ENCODE peak calls at places on chromosome 9, in ten cellular contexts. F is NT2/D1; G is stimulated activated CD8-positive, alpha-beta memory T cell treated with anti-CD3 and anti-CD28 coated beads, Interleukin-2, amount 100 ng/mL, for 48 hours; H is pancreas; Y is CD8-positive, alpha-beta memory T cell; L is neural crest cell; B is activated T-cell treated with anti-CD3 and anti-CD28 coated beads for 1 hour; T is CD4-positive, alpha-beta T cell; R is ureter; Q is islet precursor cell. I is an unnamed sample.
A peak's percentile ranks its signal among the peaks of the same experiment; 100 is the strongest.

GRCh38 chr9:18238254-18238653 is 235.7 kb upstream of the ADAMTSL1 start:
- DNase-seq in Y (no peak), G (no peak), B (no peak), L (no peak), Q (no peak), F (no peak), H (no peak), R (no peak), T (no peak), I (no peak)

GRCh38 chr9:32877103-32877502 is 93.8 kb downstream of the TMEM215 start:
- DNase-seq in H (no peak), G (no peak), F (no peak), L (peak; percentile 29), B (no peak), Q (no peak), Y (no peak), R (no peak), T (no peak), I (no peak)

GRCh38 chr9:17065062-17065461 is 69.8 kb upstream of the CNTLN start:
- DNase-seq in R (no peak), B (no peak), T (no peak), G (no peak), Y (no peak), Q (no peak), H (no peak), L (no peak), F (no peak), I (no peak)

GRCh38 chr9:111715471-111715870 is 54.1 kb downstream of the GNG10 start:
- DNase-seq in F (no peak), B (no peak), Y (no peak), G (no peak), T (no peak), L (no peak), R (no peak), Q (no peak), H (no peak), I (no peak)

GRCh38 chr9:113011911-113012381 is at the start of gene ZNF883:
- DNase-seq in T (peak; percentile 22), R (peak; percentile 51), Y (no peak), Q (peak; percentile 82), B (peak; percentile 7), H (peak; percentile 59), G (peak; percentile 9), L (peak; percentile 33), F (peak; percentile 71), I (peak; percentile 34)

GRCh38 chr9:113475031-113475430 is 11.5 kb downstream of the RGS3 start:
- DNase-seq in H (no peak), L (no peak), R (peak; percentile 14), B (no peak), G (no peak), T (no peak), F (no peak), Q (peak; percentile 17), Y (no peak), I (no peak)

GRCh38 chr9:105070176-105070575 is 142.2 kb upstream of the ABCA1 start:
- DNase-seq in F (no peak), T (no peak), R (no peak), G (no peak), Q (no peak), H (no peak), Y (no peak), B (no peak), L (no peak), I (no peak)

GRCh38 chr9:131593255-131593820 is 48.0 kb downstream of the PRRT1B start:
- DNase-seq in G (no peak), R (no peak), H (no peak), B (no peak), T (no peak), L (no peak), F (no peak), Q (no peak), Y (no peak), I (no peak)

GRCh38 chr9:27385606-27386005 is 88.7 kb upstream of the EQTN start:
- DNase-seq in Y (no peak), R (peak; percentile 55), F (no peak), L (no peak), T (no peak), Q (no peak), B (no peak), H (peak; percentile 69), G (no peak), I (no peak)

GRCh38 chr9:80649001-80649420 is 1040.3 kb downstream of the TLE1 start:
- DNase-seq in Y (no peak), L (no peak), G (no peak), H (no peak), T (no peak), R (no peak), B (no peak), Q (peak; percentile 59), F (no peak), I (no peak)

GRCh38 chr9:12794024-12794799 is 19.4 kb downstream of the LURAP1L start:
- DNase-seq in G (no peak), H (no peak), F (no peak), Q (no peak), L (no peak), T (no peak), R (no peak), Y (no peak), B (no peak), I (no peak)

I was measured in D721Med.